ENCODE peak calls at places on chromosome 7, in eight cellular contexts. One of them, this sample, is unnamed.

GRCh38 chr7:108568801-108569380 is 615 bp downstream of the THAP5 start:
- DNase-seq in amniotic stem cell: no peak
- DNase-seq in fibroblast of lung: no peak
- DNase-seq in adrenal gland: no peak
- DNase-seq in amygdala: no peak
- DNase-seq in activated CD4-positive, CD25-positive, alpha-beta regulatory T cell: peak
- DNase-seq in anterior cingulate cortex: no peak
- DNase-seq in stimulated activated CD4-positive, alpha-beta T cell treated with anti-CD3 and anti-CD28 coated beads, Interleukin-4, amount 100 ng/mL, for 4 hours: no peak
- DNase-seq in this sample: no peak

GRCh38 chr7:157001920-157002818 is 8.3 kb downstream of the MNX1 start:
- DNase-seq in amniotic stem cell: no peak
- DNase-seq in fibroblast of lung: no peak
- DNase-seq in adrenal gland: no peak
- DNase-seq in amygdala: no peak
- DNase-seq in activated CD4-positive, CD25-positive, alpha-beta regulatory T cell: no peak
- DNase-seq in anterior cingulate cortex: no peak
- DNase-seq in stimulated activated CD4-positive, alpha-beta T cell treated with anti-CD3 and anti-CD28 coated beads, Interleukin-4, amount 100 ng/mL, for 4 hours: no peak
- DNase-seq in this sample: no peak

GRCh38 chr7:141355057-141355456 is 196.2 kb upstream of the AGK start:
- DNase-seq in amniotic stem cell: no peak
- DNase-seq in fibroblast of lung: peak
- DNase-seq in adrenal gland: no peak
- DNase-seq in amygdala: peak
- DNase-seq in activated CD4-positive, CD25-positive, alpha-beta regulatory T cell: no peak
- DNase-seq in anterior cingulate cortex: peak
- DNase-seq in stimulated activated CD4-positive, alpha-beta T cell treated with anti-CD3 and anti-CD28 coated beads, Interleukin-4, amount 100 ng/mL, for 4 hours: no peak
- DNase-seq in this sample: no peak

GRCh38 chr7:16270844-16271243 is 150.5 kb downstream of the CRPPA start:
- DNase-seq in amniotic stem cell: no peak
- DNase-seq in fibroblast of lung: no peak
- DNase-seq in adrenal gland: no peak
- DNase-seq in amygdala: no peak
- DNase-seq in activated CD4-positive, CD25-positive, alpha-beta regulatory T cell: no peak
- DNase-seq in anterior cingulate cortex: no peak
- DNase-seq in stimulated activated CD4-positive, alpha-beta T cell treated with anti-CD3 and anti-CD28 coated beads, Interleukin-4, amount 100 ng/mL, for 4 hours: no peak
- DNase-seq in this sample: no peak

GRCh38 chr7:139451638-139452037 is 31.8 kb downstream of the KLRG2 start:
- DNase-seq in amniotic stem cell: no peak
- DNase-seq in fibroblast of lung: peak
- DNase-seq in adrenal gland: no peak
- DNase-seq in amygdala: no peak
- DNase-seq in activated CD4-positive, CD25-positive, alpha-beta regulatory T cell: no peak
- DNase-seq in anterior cingulate cortex: no peak
- DNase-seq in stimulated activated CD4-positive, alpha-beta T cell treated with anti-CD3 and anti-CD28 coated beads, Interleukin-4, amount 100 ng/mL, for 4 hours: no peak
- DNase-seq in this sample: no peak

GRCh38 chr7:134828361-134828760 is 48.9 kb downstream of the CALD1 start:
- DNase-seq in amniotic stem cell: no peak
- DNase-seq in fibroblast of lung: peak
- DNase-seq in adrenal gland: no peak
- DNase-seq in amygdala: no peak
- DNase-seq in activated CD4-positive, CD25-positive, alpha-beta regulatory T cell: no peak
- DNase-seq in anterior cingulate cortex: no peak
- DNase-seq in stimulated activated CD4-positive, alpha-beta T cell treated with anti-CD3 and anti-CD28 coated beads, Interleukin-4, amount 100 ng/mL, for 4 hours: no peak
- DNase-seq in this sample: no peak

GRCh38 chr7:33710608-33711007 is 194.7 kb upstream of the BMPER start:
- DNase-seq in amniotic stem cell: no peak
- DNase-seq in fibroblast of lung: peak
- DNase-seq in adrenal gland: no peak
- DNase-seq in amygdala: no peak
- DNase-seq in activated CD4-positive, CD25-positive, alpha-beta regulatory T cell: no peak
- DNase-seq in anterior cingulate cortex: no peak
- DNase-seq in stimulated activated CD4-positive, alpha-beta T cell treated with anti-CD3 and anti-CD28 coated beads, Interleukin-4, amount 100 ng/mL, for 4 hours: no peak
- DNase-seq in this sample: no peak

GRCh38 chr7:128735433-128735832 is 3.7 kb upstream of the CALU start:
- DNase-seq in amniotic stem cell: no peak
- DNase-seq in fibroblast of lung: no peak
- DNase-seq in adrenal gland: no peak
- DNase-seq in amygdala: no peak
- DNase-seq in activated CD4-positive, CD25-positive, alpha-beta regulatory T cell: no peak
- DNase-seq in anterior cingulate cortex: no peak
- DNase-seq in stimulated activated CD4-positive, alpha-beta T cell treated with anti-CD3 and anti-CD28 coated beads, Interleukin-4, amount 100 ng/mL, for 4 hours: no peak
- DNase-seq in this sample: no peak

GRCh38 chr7:6482743-6483119 is 35.0 kb upstream of the DAGLB start:
- DNase-seq in amniotic stem cell: no peak
- DNase-seq in fibroblast of lung: no peak
- DNase-seq in adrenal gland: no peak
- DNase-seq in amygdala: no peak
- DNase-seq in activated CD4-positive, CD25-positive, alpha-beta regulatory T cell: no peak
- DNase-seq in anterior cingulate cortex: no peak
- DNase-seq in stimulated activated CD4-positive, alpha-beta T cell treated with anti-CD3 and anti-CD28 coated beads, Interleukin-4, amount 100 ng/mL, for 4 hours: no peak
- DNase-seq in this sample: no peak

GRCh38 chr7:28376634-28377033 is 35.7 kb upstream of the CREB5 start:
- DNase-seq in amniotic stem cell: no peak
- DNase-seq in fibroblast of lung: no peak
- DNase-seq in adrenal gland: no peak
- DNase-seq in amygdala: no peak
- DNase-seq in activated CD4-positive, CD25-positive, alpha-beta regulatory T cell: no peak
- DNase-seq in anterior cingulate cortex: no peak
- DNase-seq in stimulated activated CD4-positive, alpha-beta T cell treated with anti-CD3 and anti-CD28 coated beads, Interleukin-4, amount 100 ng/mL, for 4 hours: no peak
- DNase-seq in this sample: no peak

GRCh38 chr7:150587551-150587950 is 20.4 kb downstream of the GIMAP4 start:
- DNase-seq in amniotic stem cell: no peak
- DNase-seq in fibroblast of lung: no peak
- DNase-seq in adrenal gland: no peak
- DNase-seq in amygdala: no peak
- DNase-seq in activated CD4-positive, CD25-positive, alpha-beta regulatory T cell: no peak
- DNase-seq in anterior cingulate cortex: no peak
- DNase-seq in stimulated activated CD4-positive, alpha-beta T cell treated with anti-CD3 and anti-CD28 coated beads, Interleukin-4, amount 100 ng/mL, for 4 hours: no peak
- DNase-seq in this sample: no peak

GRCh38 chr7:30815016-30815854 is 44.0 kb downstream of the MINDY4 start:
- DNase-seq in amniotic stem cell: no peak
- DNase-seq in fibroblast of lung: no peak
- DNase-seq in adrenal gland: peak
- DNase-seq in amygdala: no peak
- DNase-seq in activated CD4-positive, CD25-positive, alpha-beta regulatory T cell: no peak
- DNase-seq in anterior cingulate cortex: no peak
- DNase-seq in stimulated activated CD4-positive, alpha-beta T cell treated with anti-CD3 and anti-CD28 coated beads, Interleukin-4, amount 100 ng/mL, for 4 hours: no peak
- DNase-seq in this sample: no peak

GRCh38 chr7:55568613-55569268 is 3.6 kb downstream of the VOPP1 start:
- DNase-seq in amniotic stem cell: no peak
- DNase-seq in fibroblast of lung: peak
- DNase-seq in adrenal gland: no peak
- DNase-seq in amygdala: no peak
- DNase-seq in activated CD4-positive, CD25-positive, alpha-beta regulatory T cell: no peak
- DNase-seq in anterior cingulate cortex: no peak
- DNase-seq in stimulated activated CD4-positive, alpha-beta T cell treated with anti-CD3 and anti-CD28 coated beads, Interleukin-4, amount 100 ng/mL, for 4 hours: no peak
- DNase-seq in this sample: no peak

GRCh38 chr7:138945169-138945568 is 36.0 kb downstream of the KIAA1549 start:
- DNase-seq in amniotic stem cell: no peak
- DNase-seq in fibroblast of lung: no peak
- DNase-seq in adrenal gland: no peak
- DNase-seq in amygdala: no peak
- DNase-seq in activated CD4-positive, CD25-positive, alpha-beta regulatory T cell: no peak
- DNase-seq in anterior cingulate cortex: no peak
- DNase-seq in stimulated activated CD4-positive, alpha-beta T cell treated with anti-CD3 and anti-CD28 coated beads, Interleukin-4, amount 100 ng/mL, for 4 hours: no peak
- DNase-seq in this sample: no peak

GRCh38 chr7:117188949-117189348 is 133.9 kb downstream of the WNT2 start:
- DNase-seq in amniotic stem cell: peak
- DNase-seq in fibroblast of lung: peak
- DNase-seq in adrenal gland: no peak
- DNase-seq in amygdala: no peak
- DNase-seq in activated CD4-positive, CD25-positive, alpha-beta regulatory T cell: no peak
- DNase-seq in anterior cingulate cortex: no peak
- DNase-seq in stimulated activated CD4-positive, alpha-beta T cell treated with anti-CD3 and anti-CD28 coated beads, Interleukin-4, amount 100 ng/mL, for 4 hours: no peak
- DNase-seq in this sample: no peak

GRCh38 chr7:31312864-31313263 is 27.7 kb downstream of the NEUROD6 start:
- DNase-seq in amniotic stem cell: no peak
- DNase-seq in fibroblast of lung: no peak
- DNase-seq in adrenal gland: no peak
- DNase-seq in amygdala: no peak
- DNase-seq in activated CD4-positive, CD25-positive, alpha-beta regulatory T cell: no peak
- DNase-seq in anterior cingulate cortex: no peak
- DNase-seq in stimulated activated CD4-positive, alpha-beta T cell treated with anti-CD3 and anti-CD28 coated beads, Interleukin-4, amount 100 ng/mL, for 4 hours: no peak
- DNase-seq in this sample: no peak

GRCh38 chr7:27237735-27238334 is 4.8 kb upstream of the EVX1 start:
- DNase-seq in amniotic stem cell: no peak
- DNase-seq in fibroblast of lung: peak
- DNase-seq in adrenal gland: no peak
- DNase-seq in amygdala: no peak
- DNase-seq in activated CD4-positive, CD25-positive, alpha-beta regulatory T cell: no peak
- DNase-seq in anterior cingulate cortex: no peak
- DNase-seq in stimulated activated CD4-positive, alpha-beta T cell treated with anti-CD3 and anti-CD28 coated beads, Interleukin-4, amount 100 ng/mL, for 4 hours: no peak
- DNase-seq in this sample: no peak

GRCh38 chr7:50742401-50742800 is 40.3 kb downstream of the GRB10 start:
- DNase-seq in amniotic stem cell: no peak
- DNase-seq in fibroblast of lung: no peak
- DNase-seq in adrenal gland: no peak
- DNase-seq in amygdala: no peak
- DNase-seq in activated CD4-positive, CD25-positive, alpha-beta regulatory T cell: no peak
- DNase-seq in anterior cingulate cortex: no peak
- DNase-seq in stimulated activated CD4-positive, alpha-beta T cell treated with anti-CD3 and anti-CD28 coated beads, Interleukin-4, amount 100 ng/mL, for 4 hours: no peak
- DNase-seq in this sample: no peak

GRCh38 chr7:8063706-8064297 is 95.2 kb downstream of the GLCCI1 start:
- DNase-seq in amniotic stem cell: no peak
- DNase-seq in fibroblast of lung: peak
- DNase-seq in adrenal gland: no peak
- DNase-seq in amygdala: no peak
- DNase-seq in activated CD4-positive, CD25-positive, alpha-beta regulatory T cell: no peak
- DNase-seq in anterior cingulate cortex: no peak
- DNase-seq in stimulated activated CD4-positive, alpha-beta T cell treated with anti-CD3 and anti-CD28 coated beads, Interleukin-4, amount 100 ng/mL, for 4 hours: no peak
- DNase-seq in this sample: no peak

GRCh38 chr7:144529269-144529926 is 125.9 kb upstream of the NOBOX start:
- DNase-seq in amniotic stem cell: no peak
- DNase-seq in fibroblast of lung: no peak
- DNase-seq in adrenal gland: no peak
- DNase-seq in amygdala: no peak
- DNase-seq in activated CD4-positive, CD25-positive, alpha-beta regulatory T cell: no peak
- DNase-seq in anterior cingulate cortex: no peak
- DNase-seq in stimulated activated CD4-positive, alpha-beta T cell treated with anti-CD3 and anti-CD28 coated beads, Interleukin-4, amount 100 ng/mL, for 4 hours: no peak
- DNase-seq in this sample: no peak

GRCh38 chr7:1809070-1809469 is 139.0 kb downstream of the ELFN1 start:
- DNase-seq in amniotic stem cell: no peak
- DNase-seq in fibroblast of lung: no peak
- DNase-seq in adrenal gland: no peak
- DNase-seq in amygdala: no peak
- DNase-seq in activated CD4-positive, CD25-positive, alpha-beta regulatory T cell: no peak
- DNase-seq in anterior cingulate cortex: no peak
- DNase-seq in stimulated activated CD4-positive, alpha-beta T cell treated with anti-CD3 and anti-CD28 coated beads, Interleukin-4, amount 100 ng/mL, for 4 hours: no peak
- DNase-seq in this sample: no peak

GRCh38 chr7:136140469-136140868 is 163.3 kb upstream of the MTPN start:
- DNase-seq in amniotic stem cell: no peak
- DNase-seq in fibroblast of lung: no peak
- DNase-seq in adrenal gland: no peak
- DNase-seq in amygdala: no peak
- DNase-seq in activated CD4-positive, CD25-positive, alpha-beta regulatory T cell: no peak
- DNase-seq in anterior cingulate cortex: no peak
- DNase-seq in stimulated activated CD4-positive, alpha-beta T cell treated with anti-CD3 and anti-CD28 coated beads, Interleukin-4, amount 100 ng/mL, for 4 hours: no peak
- DNase-seq in this sample: no peak

GRCh38 chr7:113087278-113087998 is 811 bp upstream of the GPR85 start:
- DNase-seq in amniotic stem cell: peak
- DNase-seq in fibroblast of lung: peak
- DNase-seq in adrenal gland: no peak
- DNase-seq in amygdala: no peak
- DNase-seq in activated CD4-positive, CD25-positive, alpha-beta regulatory T cell: no peak
- DNase-seq in anterior cingulate cortex: no peak
- DNase-seq in stimulated activated CD4-positive, alpha-beta T cell treated with anti-CD3 and anti-CD28 coated beads, Interleukin-4, amount 100 ng/mL, for 4 hours: no peak
- DNase-seq in this sample: peak

GRCh38 chr7:143049380-143049779 is 2.8 kb upstream of the OR6V1 start:
- DNase-seq in amniotic stem cell: no peak
- DNase-seq in fibroblast of lung: no peak
- DNase-seq in adrenal gland: no peak
- DNase-seq in amygdala: no peak
- DNase-seq in activated CD4-positive, CD25-positive, alpha-beta regulatory T cell: no peak
- DNase-seq in anterior cingulate cortex: no peak
- DNase-seq in stimulated activated CD4-positive, alpha-beta T cell treated with anti-CD3 and anti-CD28 coated beads, Interleukin-4, amount 100 ng/mL, for 4 hours: no peak
- DNase-seq in this sample: no peak

GRCh38 chr7:139589474-139589873 is 66.0 kb downstream of the CLEC2L start:
- DNase-seq in amniotic stem cell: no peak
- DNase-seq in fibroblast of lung: no peak
- DNase-seq in adrenal gland: no peak
- DNase-seq in amygdala: no peak
- DNase-seq in activated CD4-positive, CD25-positive, alpha-beta regulatory T cell: no peak
- DNase-seq in anterior cingulate cortex: peak
- DNase-seq in stimulated activated CD4-positive, alpha-beta T cell treated with anti-CD3 and anti-CD28 coated beads, Interleukin-4, amount 100 ng/mL, for 4 hours: no peak
- DNase-seq in this sample: no peak

GRCh38 chr7:102125127-102125561 is 161.5 kb upstream of the SH2B2 start:
- DNase-seq in amniotic stem cell: peak
- DNase-seq in fibroblast of lung: peak
- DNase-seq in adrenal gland: peak
- DNase-seq in amygdala: no peak
- DNase-seq in activated CD4-positive, CD25-positive, alpha-beta regulatory T cell: no peak
- DNase-seq in anterior cingulate cortex: no peak
- DNase-seq in stimulated activated CD4-positive, alpha-beta T cell treated with anti-CD3 and anti-CD28 coated beads, Interleukin-4, amount 100 ng/mL, for 4 hours: no peak
- DNase-seq in this sample: no peak

GRCh38 chr7:105877736-105878135 is 1.3 kb upstream of the ATXN7L1 start:
- DNase-seq in amniotic stem cell: no peak
- DNase-seq in fibroblast of lung: no peak
- DNase-seq in adrenal gland: no peak
- DNase-seq in amygdala: no peak
- DNase-seq in activated CD4-positive, CD25-positive, alpha-beta regulatory T cell: no peak
- DNase-seq in anterior cingulate cortex: no peak
- DNase-seq in stimulated activated CD4-positive, alpha-beta T cell treated with anti-CD3 and anti-CD28 coated beads, Interleukin-4, amount 100 ng/mL, for 4 hours: no peak
- DNase-seq in this sample: no peak

GRCh38 chr7:157150825-157151412 is 12.2 kb downstream of the UBE3C start:
- DNase-seq in amniotic stem cell: no peak
- DNase-seq in fibroblast of lung: peak
- DNase-seq in adrenal gland: no peak
- DNase-seq in amygdala: no peak
- DNase-seq in activated CD4-positive, CD25-positive, alpha-beta regulatory T cell: no peak
- DNase-seq in anterior cingulate cortex: no peak
- DNase-seq in stimulated activated CD4-positive, alpha-beta T cell treated with anti-CD3 and anti-CD28 coated beads, Interleukin-4, amount 100 ng/mL, for 4 hours: no peak
- DNase-seq in this sample: no peak

GRCh38 chr7:27110163-27110976 is 7.9 kb upstream of the HOXA2 start:
- DNase-seq in amniotic stem cell: no peak
- DNase-seq in fibroblast of lung: peak
- DNase-seq in adrenal gland: no peak
- DNase-seq in amygdala: no peak
- DNase-seq in activated CD4-positive, CD25-positive, alpha-beta regulatory T cell: no peak
- DNase-seq in anterior cingulate cortex: no peak
- DNase-seq in stimulated activated CD4-positive, alpha-beta T cell treated with anti-CD3 and anti-CD28 coated beads, Interleukin-4, amount 100 ng/mL, for 4 hours: no peak
- DNase-seq in this sample: peak

GRCh38 chr7:2609001-2609411 is 22.8 kb upstream of the TTYH3 start:
- DNase-seq in amniotic stem cell: no peak
- DNase-seq in fibroblast of lung: no peak
- DNase-seq in adrenal gland: no peak
- DNase-seq in amygdala: no peak
- DNase-seq in activated CD4-positive, CD25-positive, alpha-beta regulatory T cell: no peak
- DNase-seq in anterior cingulate cortex: no peak
- DNase-seq in stimulated activated CD4-positive, alpha-beta T cell treated with anti-CD3 and anti-CD28 coated beads, Interleukin-4, amount 100 ng/mL, for 4 hours: no peak
- DNase-seq in this sample: no peak

GRCh38 chr7:32941181-32941995 is 15.9 kb upstream of the FKBP9 start:
- DNase-seq in amniotic stem cell: no peak
- DNase-seq in fibroblast of lung: no peak
- DNase-seq in adrenal gland: no peak
- DNase-seq in amygdala: no peak
- DNase-seq in activated CD4-positive, CD25-positive, alpha-beta regulatory T cell: no peak
- DNase-seq in anterior cingulate cortex: no peak
- DNase-seq in stimulated activated CD4-positive, alpha-beta T cell treated with anti-CD3 and anti-CD28 coated beads, Interleukin-4, amount 100 ng/mL, for 4 hours: no peak
- DNase-seq in this sample: peak

GRCh38 chr7:155470686-155471638 is 13.0 kb downstream of the EN2 start:
- DNase-seq in amniotic stem cell: no peak
- DNase-seq in fibroblast of lung: no peak
- DNase-seq in adrenal gland: no peak
- DNase-seq in amygdala: no peak
- DNase-seq in activated CD4-positive, CD25-positive, alpha-beta regulatory T cell: no peak
- DNase-seq in anterior cingulate cortex: no peak
- DNase-seq in stimulated activated CD4-positive, alpha-beta T cell treated with anti-CD3 and anti-CD28 coated beads, Interleukin-4, amount 100 ng/mL, for 4 hours: no peak
- DNase-seq in this sample: no peak

GRCh38 chr7:83941300-83941699 is 253.3 kb downstream of the SEMA3A start:
- DNase-seq in amniotic stem cell: no peak
- DNase-seq in fibroblast of lung: no peak
- DNase-seq in adrenal gland: no peak
- DNase-seq in amygdala: no peak
- DNase-seq in activated CD4-positive, CD25-positive, alpha-beta regulatory T cell: no peak
- DNase-seq in anterior cingulate cortex: no peak
- DNase-seq in stimulated activated CD4-positive, alpha-beta T cell treated with anti-CD3 and anti-CD28 coated beads, Interleukin-4, amount 100 ng/mL, for 4 hours: no peak
- DNase-seq in this sample: no peak

GRCh38 chr7:435518-436366 is 83.9 kb downstream of the PDGFA start:
- DNase-seq in amniotic stem cell: no peak
- DNase-seq in fibroblast of lung: peak
- DNase-seq in adrenal gland: no peak
- DNase-seq in amygdala: no peak
- DNase-seq in activated CD4-positive, CD25-positive, alpha-beta regulatory T cell: no peak
- DNase-seq in anterior cingulate cortex: no peak
- DNase-seq in stimulated activated CD4-positive, alpha-beta T cell treated with anti-CD3 and anti-CD28 coated beads, Interleukin-4, amount 100 ng/mL, for 4 hours: no peak
- DNase-seq in this sample: no peak

This sample was measured in NCI-H1048.